ENCODE peak calls at places on chromosomes 12 and 14, in seven cellular contexts. Z, G, D, J, H, N and U are unnamed samples.

GRCh38 chr14:63045612-63046320 is 508 bp upstream of the KCNH5 start:
- DNase-seq in G (no peak), N (no peak), J (peak), H (no peak), D (no peak), Z (peak), U (peak)

GRCh38 chr12:8648598-8649205 is 13.9 kb downstream of the MFAP5 start:
- DNase-seq in J (no peak), H (no peak), G (no peak), Z (no peak), D (no peak), N (no peak), U (no peak)

GRCh38 chr12:124493809-124494750 is 73.3 kb downstream of the NCOR2 start:
- DNase-seq in Z (no peak), H (no peak), J (no peak), D (no peak), G (no peak), N (no peak), U (no peak)

GRCh38 chr12:27284751-27285150 is 40.7 kb downstream of the STK38L start:
- DNase-seq in D (no peak), H (no peak), Z (peak), J (no peak), G (no peak), N (no peak), U (peak)

GRCh38 chr12:67042697-67043131 is 226.4 kb upstream of the CAND1 start:
- DNase-seq in H (no peak), J (no peak), D (no peak), G (no peak), N (no peak), Z (peak), U (peak)

GRCh38 chr14:95006479-95006878 is 150.8 kb downstream of the DICER1 start:
- DNase-seq in J (no peak), D (no peak), H (no peak), Z (no peak), N (no peak), G (no peak), U (no peak)

GRCh38 chr12:63362166-63362565 is 211.2 kb upstream of the AVPR1A start:
- DNase-seq in N (no peak), G (no peak), J (no peak), H (no peak), Z (no peak), D (no peak), U (no peak)

GRCh38 chr12:25924535-25925001 is 33.9 kb upstream of the RASSF8 start:
- DNase-seq in G (no peak), H (no peak), J (no peak), Z (no peak), N (no peak), D (no peak), U (no peak)

GRCh38 chr14:35161231-35161630 is 38.9 kb downstream of the PRORP start:
- DNase-seq in J (no peak), D (no peak), H (no peak), N (no peak), G (no peak), Z (no peak), U (peak)

GRCh38 chr12:101680240-101680639 is 17.2 kb upstream of the CHPT1 start:
- DNase-seq in N (no peak), J (no peak), G (no peak), H (no peak), Z (no peak), D (no peak), U (no peak)

GRCh38 chr14:38605193-38606114 is 349.6 kb upstream of the CLEC14A start:
- DNase-seq in H (no peak), G (no peak), J (no peak), Z (no peak), D (no peak), N (no peak), U (no peak)

GRCh38 chr14:74444866-74445265 is 18.9 kb upstream of the SYNDIG1L start:
- DNase-seq in G (no peak), H (no peak), N (no peak), D (no peak), J (no peak), Z (no peak), U (no peak)

GRCh38 chr12:115341442-115341841 is 657.5 kb upstream of the TBX3 start:
- DNase-seq in Z (peak), D (peak), N (peak), J (peak), G (peak), H (peak), U (peak)

GRCh38 chr12:132416827-132417226 is 73.1 kb upstream of the FBRSL1 start:
- DNase-seq in G (no peak), D (no peak), J (no peak), N (no peak), Z (no peak), H (no peak), U (no peak)

GRCh38 chr12:16844875-16845274 is 238.9 kb upstream of the LMO3 start:
- DNase-seq in N (no peak), D (no peak), G (no peak), J (no peak), H (no peak), Z (no peak), U (no peak)

GRCh38 chr14:72577521-72577920 is 316.4 kb downstream of the DPF3 start:
- DNase-seq in H (no peak), G (no peak), D (no peak), N (no peak), J (no peak), Z (no peak), U (no peak)

GRCh38 chr12:121461048-121461447 is 61.1 kb downstream of the RNF34 start:
- DNase-seq in G (no peak), N (no peak), Z (no peak), D (no peak), H (no peak), J (no peak), U (no peak)

GRCh38 chr14:32896979-32897723 is 41.5 kb upstream of the NPAS3 start:
- DNase-seq in G (no peak), H (no peak), N (no peak), Z (peak), D (no peak), J (no peak), U (peak)

GRCh38 chr14:47822326-47822725 is 146.9 kb upstream of the MDGA2 start:
- DNase-seq in D (no peak), H (no peak), J (no peak), G (no peak), N (no peak), Z (no peak), U (no peak)

GRCh38 chr12:131047789-131048610 is 94.3 kb downstream of the ADGRD1 start:
- DNase-seq in Z (no peak), H (no peak), N (no peak), D (peak), G (no peak), J (peak), U (no peak)

GRCh38 chr12:18690653-18691052 is 47.2 kb downstream of the PLCZ1 start:
- DNase-seq in J (no peak), H (peak), Z (peak), N (no peak), D (no peak), G (no peak), U (peak)

GRCh38 chr12:31736472-31736871 is 7.7 kb upstream of the AMN1 start:
- DNase-seq in Z (peak), H (no peak), D (no peak), G (no peak), N (no peak), J (no peak), U (peak)

GRCh38 chr12:129193263-129193871 is 340.1 kb downstream of the GLT1D1 start:
- DNase-seq in G (no peak), J (no peak), Z (no peak), N (no peak), H (no peak), D (no peak), U (peak)

GRCh38 chr12:15856097-15856982 is 25.8 kb upstream of the STRAP start:
- DNase-seq in Z (peak), G (peak), H (peak), J (no peak), D (peak), N (peak), U (peak)

GRCh38 chr12:116233669-116234068 is 43.8 kb downstream of the MED13L start:
- DNase-seq in Z (peak), D (no peak), J (no peak), H (no peak), N (no peak), G (no peak), U (peak)

GRCh38 chr12:115413626-115414025 is 729.7 kb upstream of the TBX3 start:
- DNase-seq in D (no peak), G (no peak), N (no peak), J (no peak), H (no peak), Z (no peak), U (no peak)

GRCh38 chr12:115000038-115000437 is 316.1 kb upstream of the TBX3 start:
- DNase-seq in H (peak), D (no peak), Z (peak), N (no peak), J (no peak), G (no peak), U (peak)

GRCh38 chr14:104421401-104421821 is 158.2 kb upstream of the C14orf180 start:
- DNase-seq in Z (no peak), D (no peak), N (no peak), H (no peak), J (no peak), G (no peak), U (no peak)

GRCh38 chr14:102610968-102611811 is 18.7 kb downstream of the RCOR1 start:
- DNase-seq in D (no peak), H (no peak), J (no peak), G (no peak), N (no peak), Z (peak), U (no peak)

GRCh38 chr12:18805516-18806248 is 67.8 kb downstream of the CAPZA3 start:
- DNase-seq in Z (no peak), H (no peak), G (no peak), J (no peak), N (no peak), D (no peak), U (no peak)

GRCh38 chr12:85855305-85855704 is 18.8 kb upstream of the NTS start:
- DNase-seq in H (no peak), Z (no peak), D (no peak), J (no peak), N (no peak), G (no peak), U (no peak)

GRCh38 chr14:56895154-56895553 is 84.9 kb upstream of the OTX2 start:
- DNase-seq in G (no peak), J (no peak), Z (no peak), D (no peak), H (no peak), N (no peak), U (no peak)

GRCh38 chr12:26798013-26798412 is 35.0 kb downstream of the ITPR2 start:
- DNase-seq in D (no peak), N (no peak), H (no peak), J (no peak), G (no peak), Z (peak), U (peak)

GRCh38 chr12:107033758-107034739 is 47.1 kb upstream of the MTERF2 start:
- DNase-seq in D (no peak), J (no peak), H (no peak), G (no peak), Z (peak), N (no peak), U (no peak)

GRCh38 chr14:56590535-56590951 is 10.9 kb downstream of the TMEM260 start:
- DNase-seq in J (no peak), N (no peak), D (no peak), G (no peak), Z (peak), H (no peak), U (no peak)

GRCh38 chr14:67127174-67127573 is 62.1 kb upstream of the GARIN2 start:
- DNase-seq in J (no peak), G (no peak), N (no peak), Z (no peak), D (no peak), H (no peak), U (no peak)

GRCh38 chr12:111785651-111786050 is 18.9 kb downstream of the ALDH2 start:
- DNase-seq in H (no peak), J (no peak), Z (peak), D (no peak), G (no peak), N (no peak), U (no peak)

GRCh38 chr12:608921-609320 is 54.3 kb downstream of the NINJ2 start:
- DNase-seq in Z (no peak), H (no peak), N (no peak), J (no peak), D (no peak), G (no peak), U (no peak)

GRCh38 chr12:112848972-112849371 is 57.4 kb downstream of the RPH3A start:
- DNase-seq in D (no peak), J (no peak), Z (no peak), G (no peak), H (no peak), N (no peak), U (no peak)

GRCh38 chr14:101480022-101480746 is 81.1 kb upstream of the DIO3 start:
- DNase-seq in D (peak), J (no peak), N (peak), G (no peak), H (no peak), Z (no peak), U (no peak)
- H3K4me3 ChIP-seq in D (no peak), J (no peak), N (no peak), G (no peak), H (no peak), Z (no peak), U (no peak)

DNA sequence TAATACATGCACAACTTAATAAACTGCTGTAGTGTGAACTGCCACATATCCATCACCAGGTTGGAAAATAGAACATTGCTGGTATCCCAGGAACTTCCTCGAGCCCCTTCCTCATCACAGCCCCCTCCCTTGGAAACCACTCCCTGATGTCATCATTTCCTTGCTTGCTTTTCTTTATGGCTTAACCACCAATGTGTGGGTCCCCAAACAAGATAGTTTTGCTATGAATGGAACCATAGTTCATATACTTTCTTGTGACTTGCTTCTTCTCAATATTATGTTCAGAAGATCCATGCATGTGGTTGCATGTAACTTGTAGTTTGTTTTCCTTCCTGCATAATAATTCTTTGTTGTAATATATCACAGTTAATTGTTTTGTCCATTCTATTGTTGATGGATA is 8.9 kb upstream of the WNT5B start:
- DNase-seq in Z (no peak), N (no peak), J (no peak), D (no peak), H (no peak), G (no peak), U (no peak)
- H3K27ac ChIP-seq in Z (no peak), N (no peak), J (no peak), D (no peak), H (no peak), G (no peak), U (no peak)

GRCh38 chr12:38053655-38054464 is 262.7 kb upstream of the ALG10B start:
- DNase-seq in D (no peak), Z (no peak), G (peak), N (no peak), J (no peak), H (no peak), U (no peak)
- TF ChIP-seq CTCF in D (no peak), Z (no peak), G (no peak), N (no peak), J (no peak), H (no peak), U (no peak)

GRCh38 chr14:52790756-52791203 is 627 bp downstream of the GNPNAT1 start:
- DNase-seq in H (no peak), Z (no peak), N (no peak), G (no peak), J (no peak), D (no peak), U (no peak)
- H3K4me3 ChIP-seq in H (peak), Z (peak), N (peak), G (peak), J (peak), D (peak), U (peak)

DNA sequence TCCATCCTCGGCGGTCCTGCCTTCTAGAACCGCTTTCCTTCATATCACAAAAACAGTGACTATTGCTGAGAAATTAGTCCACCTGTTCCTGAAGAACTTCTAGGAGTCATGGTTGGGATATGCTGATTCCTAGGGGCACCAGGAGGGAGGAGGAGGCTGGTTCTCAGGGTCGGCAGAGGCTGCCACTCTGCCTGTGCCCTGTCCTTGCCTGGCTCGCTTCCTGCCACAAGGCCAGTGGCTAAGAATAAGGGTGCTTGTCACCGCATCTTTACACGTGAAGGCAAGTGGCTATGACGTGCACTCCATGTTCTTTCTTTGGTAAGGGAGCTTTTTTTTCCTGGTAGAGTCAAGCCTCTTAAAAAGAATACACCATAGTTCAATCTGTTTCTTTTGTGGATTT is 18.7 kb upstream of the DGLUCY start:
- DNase-seq in N (no peak), J (peak), Z (no peak), G (no peak), H (no peak), D (no peak), U (no peak)
- H3K27ac ChIP-seq in N (no peak), J (peak), Z (no peak), G (no peak), H (no peak), D (no peak), U (no peak)

GRCh38 chr12:122503783-122504590 is 3.3 kb upstream of the ZCCHC8 start:
- DNase-seq in Z (no peak), G (no peak), J (no peak), H (no peak), D (no peak), N (no peak), U (no peak)

GRCh38 chr12:122503147-122503751 is 2.5 kb upstream of the ZCCHC8 start:
- DNase-seq in D (no peak), N (no peak), Z (no peak), H (no peak), G (no peak), J (no peak), U (no peak)

GRCh38 chr12:122500685-122501488 is at the start of gene ZCCHC8:
- DNase-seq in J (peak), N (peak), D (peak), Z (peak), G (peak), H (peak), U (peak)

GRCh38 chr12:122499991-122500684 is 594 bp downstream of the ZCCHC8 start:
- DNase-seq in N (peak), G (peak), J (peak), H (peak), D (peak), Z (peak), U (peak)

GRCh38 chr12:122501489-122501989 is 807 bp upstream of the ZCCHC8 start:
- DNase-seq in N (no peak), J (no peak), H (no peak), G (no peak), D (no peak), Z (no peak), U (no peak)
- TF ChIP-seq CTCF in N (no peak), J (no peak), H (no peak), G (no peak), D (no peak), Z (no peak), U (no peak)

GRCh38 chr12:93434305-93434704 is 7.4 kb downstream of the UBE2N start:
- DNase-seq in N (no peak), G (no peak), D (no peak), J (no peak), Z (peak), H (no peak), U (no peak)
- H3K4me3 ChIP-seq in N (peak), G (no peak), D (no peak), J (peak), Z (peak), H (no peak), U (no peak)